ENCODE peak calls at places on chromosomes 16 and 17, in seven cellular contexts. J is HepG2, V is GM12878, X is HCT116, O is H1, G is K562, M is SK-N-SH. Y is an unnamed sample.

GRCh38 chr17:46873941-46874645 is 22.7 kb downstream of the WNT9B start:
- DNase-seq in J (no peak), V (no peak), X (no peak), O (no peak), G (no peak), M (no peak), Y (no peak)

GRCh38 chr16:72989203-72989991 is 58.5 kb downstream of the ZFHX3 start:
- DNase-seq in J (no peak), V (no peak), X (peak), O (no peak), G (no peak), M (no peak), Y (no peak)

GRCh38 chr17:47324224-47325020 is 667 bp downstream of the EFCAB13 start:
- DNase-seq in J (no peak), V (peak), X (no peak), O (no peak), G (peak), M (no peak), Y (peak)

GRCh38 chr16:14678748-14679497 is 15.2 kb downstream of the PLA2G10 start:
- DNase-seq in J (no peak), V (no peak), X (no peak), O (no peak), G (no peak), M (no peak), Y (no peak)

GRCh38 chr17:520447-521167 is 168.0 kb upstream of the RPH3AL start:
- DNase-seq in J (no peak), V (no peak), X (no peak), O (no peak), G (no peak), M (peak), Y (no peak)

GRCh38 chr16:88736088-88736487 is 29.8 kb downstream of the CTU2 start:
- DNase-seq in J (no peak), V (no peak), X (no peak), O (no peak), G (no peak), M (peak), Y (no peak)

GRCh38 chr16:57888128-57888527 is 82.8 kb downstream of the CNGB1 start:
- DNase-seq in J (no peak), V (no peak), X (no peak), O (no peak), G (no peak), M (no peak), Y (no peak)

GRCh38 chr16:65888201-65888600 is 478.3 kb upstream of the CDH5 start:
- DNase-seq in J (no peak), V (no peak), X (no peak), O (no peak), G (no peak), M (no peak), Y (no peak)

GRCh38 chr17:77916284-77916683 is 42.2 kb upstream of the TNRC6C start:
- DNase-seq in J (no peak), V (no peak), X (no peak), O (no peak), G (no peak), M (no peak), Y (no peak)

GRCh38 chr17:37741334-37742113 is 3.3 kb downstream of the HNF1B start:
- DNase-seq in J (no peak), V (no peak), X (no peak), O (no peak), G (no peak), M (no peak), Y (peak)

GRCh38 chr17:56468840-56469239 is 124.7 kb upstream of the NOG start:
- DNase-seq in J (no peak), V (no peak), X (no peak), O (no peak), G (no peak), M (no peak), Y (no peak)

GRCh38 chr17:56475121-56475520 is 118.4 kb upstream of the NOG start:
- DNase-seq in J (no peak), V (no peak), X (no peak), O (no peak), G (no peak), M (no peak), Y (no peak)

GRCh38 chr17:56471661-56472060 is 121.8 kb upstream of the NOG start:
- DNase-seq in J (no peak), V (no peak), X (no peak), O (no peak), G (no peak), M (no peak), Y (no peak)
- TF ChIP-seq JUND in J (no peak), V (no peak), X (no peak), O (no peak), G (no peak), M (no peak), Y (no peak)

GRCh38 chr17:50661795-50662391 is 27.2 kb downstream of the ABCC3 start:
- DNase-seq in J (peak), V (no peak), X (peak), O (no peak), G (peak), M (peak), Y (peak)
- TF ChIP-seq JUND in J (no peak), V (no peak), X (no peak), O (no peak), G (peak), M (peak), Y (no peak)

GRCh38 chr16:24993722-24994686 is 21.2 kb downstream of the ARHGAP17 start:
- DNase-seq in J (peak), V (no peak), X (peak), O (no peak), G (peak), M (no peak), Y (no peak)
- TF ChIP-seq JUND in J (peak), V (no peak), X (peak), O (no peak), G (no peak), M (peak), Y (no peak)

DNA sequence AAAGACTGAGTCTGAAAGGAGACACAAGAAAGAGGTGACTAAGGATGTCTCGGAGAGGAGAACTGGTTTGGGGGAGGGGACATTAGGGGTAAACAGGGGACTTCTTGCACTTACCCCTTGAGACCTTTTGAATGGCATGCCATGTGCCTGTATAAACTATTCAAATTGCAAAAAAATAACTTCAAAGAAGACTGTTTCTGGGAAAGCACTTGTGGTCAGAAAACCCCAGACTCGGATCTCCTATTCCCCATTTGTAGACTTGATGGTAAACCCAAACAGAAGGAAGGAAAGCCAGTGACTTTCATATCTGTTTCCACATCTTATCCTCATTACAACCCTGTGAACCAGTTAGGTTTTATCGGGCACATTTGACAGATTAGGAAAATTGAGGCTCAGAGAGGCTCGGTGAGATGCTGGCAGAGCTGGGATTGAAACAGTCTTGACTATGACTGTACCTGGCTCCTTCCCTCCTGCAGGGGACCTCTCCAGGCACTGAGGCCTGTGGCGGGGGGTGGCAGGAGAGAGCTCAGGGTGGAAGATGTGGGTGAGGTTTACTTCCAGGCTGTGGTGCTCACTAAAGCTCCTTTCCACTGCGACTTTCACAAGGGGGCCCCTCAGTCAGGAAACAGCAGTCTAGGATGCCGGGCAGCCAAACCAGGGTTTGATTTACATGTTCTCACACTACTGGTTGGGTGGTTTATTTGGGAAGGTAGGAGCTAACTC is 30.5 kb upstream of the PLCG2 start:
- DNase-seq in J (no peak), V (peak), X (no peak), O (no peak), G (no peak), M (no peak), Y (no peak)
- TF ChIP-seq JUND in J (no peak), V (no peak), X (no peak), O (no peak), G (no peak), M (no peak), Y (no peak)

DNA sequence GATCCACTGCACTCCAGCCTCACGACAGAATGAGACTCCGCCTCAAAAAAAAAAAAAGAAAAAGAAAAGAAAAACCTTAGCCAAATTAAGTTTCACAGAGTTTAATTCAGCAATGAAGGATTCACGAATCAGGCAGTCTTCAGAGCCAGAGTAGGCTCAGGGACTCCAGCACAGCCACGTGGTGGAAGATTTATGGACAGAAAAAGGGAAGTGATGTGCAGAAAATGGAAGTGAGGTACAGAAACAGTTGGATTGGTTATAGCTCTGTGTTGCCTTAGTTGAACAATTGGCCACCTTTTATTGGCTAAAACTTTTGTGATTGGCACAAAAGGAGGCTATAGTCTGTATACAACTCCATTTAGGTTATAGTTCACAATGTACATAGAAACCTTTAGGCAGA is 256.6 kb downstream of the HS3ST3B1 start:
- DNase-seq in J (no peak), V (no peak), X (no peak), O (no peak), G (no peak), M (no peak), Y (no peak)
- TF ChIP-seq JUND in J (no peak), V (no peak), X (no peak), O (no peak), G (no peak), M (no peak), Y (no peak)

DNA sequence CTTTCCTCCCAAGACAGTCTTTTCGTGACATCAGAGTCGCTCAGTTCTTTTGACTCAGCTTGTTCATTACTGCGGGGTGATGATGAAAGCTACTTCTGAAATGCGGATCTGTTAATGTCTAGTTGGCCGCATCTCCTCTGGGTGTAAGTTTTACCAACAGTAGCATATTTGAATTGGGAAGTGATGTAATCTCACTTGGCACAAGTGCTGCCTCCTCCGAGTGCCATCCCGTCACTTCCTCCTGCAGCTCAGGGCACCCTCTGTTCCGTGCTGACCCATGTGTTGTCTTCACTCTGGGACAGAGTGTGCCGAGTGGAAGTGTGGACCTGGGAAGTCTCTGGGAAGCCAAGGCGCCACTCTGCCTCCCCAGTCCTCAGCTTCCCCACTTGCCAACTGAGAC is 8.9 kb downstream of the ADAD2 start:
- DNase-seq in J (no peak), V (no peak), X (no peak), O (no peak), G (no peak), M (no peak), Y (no peak)
- TF ChIP-seq JUND in J (no peak), V (no peak), X (no peak), O (no peak), G (no peak), M (no peak), Y (no peak)

GRCh38 chr17:45784293-45784582 is at the start of gene CRHR1:
- DNase-seq in J (no peak), V (no peak), X (no peak), O (peak), G (no peak), M (no peak), Y (no peak)

GRCh38 chr17:45780921-45781320 is 3.2 kb upstream of the CRHR1 start:
- DNase-seq in J (no peak), V (no peak), X (no peak), O (no peak), G (no peak), M (no peak), Y (no peak)

GRCh38 chr17:45784583-45785372 is 658 bp downstream of the CRHR1 start:
- DNase-seq in J (peak), V (no peak), X (no peak), O (peak), G (peak), M (peak), Y (peak)

GRCh38 chr17:45783593-45784292 is 377 bp upstream of the CRHR1 start:
- DNase-seq in J (no peak), V (no peak), X (no peak), O (no peak), G (peak), M (peak), Y (no peak)

DNA sequence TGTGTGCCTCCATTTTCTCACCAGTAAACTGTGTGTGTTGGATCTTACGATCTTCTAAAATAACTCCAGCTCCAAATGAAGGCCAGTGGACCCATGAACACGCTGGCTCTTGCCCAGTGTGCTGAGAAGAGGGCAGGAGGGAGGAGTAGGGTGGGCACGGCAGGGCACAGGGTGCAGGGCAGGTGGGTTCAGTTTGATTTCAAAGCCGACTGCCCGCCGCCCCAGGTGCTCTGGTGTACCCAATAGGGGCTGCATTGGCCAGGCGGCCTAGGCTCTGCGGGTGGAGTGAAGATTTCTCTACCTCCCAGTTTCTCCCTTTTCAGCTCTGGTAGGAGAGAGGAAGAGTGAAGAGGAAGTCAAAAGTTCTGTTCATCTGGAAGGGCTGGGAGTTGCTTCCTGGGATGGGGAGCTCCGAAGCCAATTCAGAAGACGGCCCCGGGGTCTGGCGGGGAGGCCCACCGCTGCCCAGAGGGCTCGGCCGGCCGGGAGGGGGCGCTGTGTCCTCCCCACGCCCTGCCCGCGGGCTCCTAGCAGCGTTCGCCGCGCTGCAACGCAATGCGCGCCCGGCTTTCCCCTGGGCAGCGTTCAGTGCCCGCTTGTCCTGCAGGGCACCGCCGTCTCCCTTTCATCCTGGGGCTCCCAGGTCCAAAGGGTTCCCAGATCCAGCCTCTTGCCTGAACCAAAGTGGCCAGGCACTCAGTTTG is 1.1 kb upstream of the CRHR1 start:
- DNase-seq in J (no peak), V (no peak), X (no peak), O (peak), G (peak), M (peak), Y (no peak)
- TF ChIP-seq JUND in J (no peak), V (no peak), X (no peak), O (no peak), G (no peak), M (no peak), Y (no peak)

DNA sequence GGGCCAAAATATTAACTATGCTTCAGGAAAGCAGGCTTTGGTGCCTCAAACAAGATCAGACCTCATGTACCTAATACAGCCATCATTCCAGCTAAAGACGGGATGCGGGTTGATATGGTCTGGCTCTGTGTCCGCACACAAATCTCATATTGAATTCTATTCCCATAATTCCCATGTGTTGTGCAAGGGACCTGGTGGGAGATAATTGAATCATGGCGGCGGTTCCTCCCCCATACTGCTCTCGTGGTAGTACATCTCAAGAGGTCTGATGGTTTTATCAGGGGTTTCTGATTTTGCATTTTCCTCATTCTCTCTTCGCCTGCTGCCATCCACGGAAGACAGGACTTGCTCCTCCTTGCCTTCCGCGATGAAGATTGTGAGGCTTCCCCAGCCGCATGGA is 19.1 kb upstream of the CHST6 start:
- DNase-seq in J (no peak), V (no peak), X (no peak), O (no peak), G (no peak), M (no peak), Y (no peak)
- TF ChIP-seq JUND in J (no peak), V (no peak), X (no peak), O (no peak), G (no peak), M (no peak), Y (no peak)

GRCh38 chr17:21268596-21269188 is 15.5 kb upstream of the NATD1 start:
- DNase-seq in J (no peak), V (no peak), X (no peak), O (no peak), G (no peak), M (no peak), Y (no peak)

GRCh38 chr17:21262259-21262993 is 9.2 kb upstream of the NATD1 start:
- DNase-seq in J (no peak), V (no peak), X (no peak), O (no peak), G (no peak), M (no peak), Y (no peak)

GRCh38 chr17:21258593-21258992 is 5.4 kb upstream of the NATD1 start:
- DNase-seq in J (no peak), V (no peak), X (no peak), O (no peak), G (no peak), M (no peak), Y (no peak)

GRCh38 chr17:21263351-21263750 is 10.1 kb upstream of the NATD1 start:
- DNase-seq in J (no peak), V (no peak), X (no peak), O (no peak), G (no peak), M (no peak), Y (no peak)
- TF ChIP-seq JUND in J (no peak), V (no peak), X (no peak), O (no peak), G (no peak), M (no peak), Y (no peak)

GRCh38 chr16:70472786-70473433 is 18.5 kb downstream of the FCSK start:
- DNase-seq in J (no peak), V (no peak), X (no peak), O (no peak), G (no peak), M (no peak), Y (no peak)

GRCh38 chr16:70476272-70477020 is 22.1 kb downstream of the FCSK start:
- DNase-seq in J (no peak), V (peak), X (peak), O (no peak), G (no peak), M (peak), Y (no peak)

GRCh38 chr16:70475054-70475871 is 20.9 kb downstream of the FCSK start:
- DNase-seq in J (no peak), V (no peak), X (no peak), O (no peak), G (no peak), M (no peak), Y (no peak)

GRCh38 chr16:70473446-70474319 is 19.3 kb downstream of the FCSK start:
- DNase-seq in J (no peak), V (no peak), X (no peak), O (no peak), G (no peak), M (peak), Y (no peak)

GRCh38 chr16:70474320-70475053 is 20.1 kb downstream of the FCSK start:
- DNase-seq in J (no peak), V (no peak), X (no peak), O (no peak), G (no peak), M (peak), Y (no peak)
- TF ChIP-seq JUND in J (no peak), V (no peak), X (no peak), O (no peak), G (no peak), M (no peak), Y (no peak)

Y was measured in T47D.